ENCODE peak calls at places on chromosomes 5 and 9, in five cellular contexts. U is T1000, D is suprapubic skin, W is GM04504, Z is H7. O is an unnamed sample.

GRCh38 chr9:120439147-120439546 is 140.8 kb downstream of the CDK5RAP2 start:
- DNase-seq in U (no peak), Z (peak; percentile 39), W (no peak), D (no peak), O (no peak)

GRCh38 chr5:159837860-159838259 is 78.4 kb upstream of the ADRA1B start:
- DNase-seq in U (no peak), W (no peak), Z (no peak), D (no peak), O (no peak)

GRCh38 chr9:109256381-109256780 is 64.5 kb downstream of the EPB41L4B start:
- DNase-seq in W (no peak), D (no peak), U (peak; percentile 21), Z (no peak), O (no peak)

GRCh38 chr5:151264113-151264512 is 11.1 kb downstream of the GM2A start:
- DNase-seq in U (no peak), W (peak; percentile 28), D (no peak), Z (no peak), O (no peak)

GRCh38 chr5:129906177-129906887 is 2.1 kb downstream of the CHSY3 start:
- DNase-seq in D (no peak), U (no peak), Z (peak; percentile 32), W (no peak), O (peak; percentile 62)

GRCh38 chr5:73039082-73039481 is 81.3 kb upstream of the TMEM171 start:
- DNase-seq in D (no peak), Z (peak; percentile 23), U (no peak), W (no peak), O (no peak)

GRCh38 chr9:95750725-95751644 is 124.5 kb upstream of the ERCC6L2 start:
- DNase-seq in U (no peak), W (no peak), D (no peak), Z (peak; percentile 58), O (no peak)

GRCh38 chr9:69745716-69746538 is 13.9 kb downstream of the PTAR1 start:
- DNase-seq in D (no peak), Z (no peak), W (no peak), U (no peak), O (no peak)

GRCh38 chr5:169412858-169413257 is 111.9 kb upstream of the SLIT3 start:
- DNase-seq in D (no peak), W (no peak), U (no peak), Z (no peak), O (no peak)

GRCh38 chr5:168946363-168946762 is 354.6 kb downstream of the SLIT3 start:
- DNase-seq in U (no peak), Z (peak; percentile 70), D (no peak), W (no peak), O (no peak)

GRCh38 chr5:88722546-88722945 is 160.4 kb downstream of the MEF2C start:
- DNase-seq in Z (no peak), W (no peak), U (no peak), D (no peak), O (no peak)

GRCh38 chr5:45105491-45105994 is 296.8 kb downstream of the MRPS30 start:
- DNase-seq in W (no peak), Z (no peak), D (no peak), U (no peak), O (no peak)

GRCh38 chr5:86880344-86880743 is 262.6 kb downstream of the COX7C start:
- DNase-seq in Z (no peak), W (no peak), D (no peak), U (no peak), O (no peak)

GRCh38 chr5:140181002-140181483 is 6.1 kb downstream of the CYSTM1 start:
- DNase-seq in D (no peak), Z (no peak), U (no peak), W (no peak), O (no peak)

GRCh38 chr9:61666849-61667371 is 477.1 kb downstream of the SPATA31A7 start:
- DNase-seq in U (no peak), W (no peak), Z (no peak), D (no peak), O (peak; percentile 45)

GRCh38 chr5:71471193-71471592 is 15.7 kb downstream of the BDP1 start:
- DNase-seq in Z (no peak), W (no peak), U (peak; percentile 4), D (no peak), O (no peak)

GRCh38 chr9:87827341-87827740 is 55.3 kb upstream of the SPATA31E1 start:
- DNase-seq in Z (no peak), U (no peak), W (no peak), D (no peak), O (no peak)

GRCh38 chr5:134466241-134467069 is 54.8 kb upstream of the CDKN2AIPNL start:
- DNase-seq in U (peak; percentile 90), Z (peak; percentile 92), D (peak; percentile 99), W (peak; percentile 24), O (peak; percentile 99)

GRCh38 chr9:93254806-93255519 is 71.0 kb downstream of the WNK2 start:
- DNase-seq in D (peak; percentile 41), U (no peak), Z (peak; percentile 73), W (no peak), O (peak; percentile 58)

GRCh38 chr9:19965336-19965735 is 176.5 kb upstream of the SLC24A2 start:
- DNase-seq in W (no peak), D (no peak), Z (no peak), U (no peak), O (no peak)

GRCh38 chr5:58348996-58349728 is 110.7 kb downstream of the PLK2 start:
- DNase-seq in U (no peak), W (no peak), D (no peak), Z (no peak), O (no peak)

GRCh38 chr5:170442921-170443320 is 53.8 kb upstream of the KCNMB1 start:
- DNase-seq in W (no peak), U (no peak), D (no peak), Z (no peak), O (no peak)

GRCh38 chr5:35761541-35761940 is 95.2 kb upstream of the IL7R start:
- DNase-seq in W (no peak), D (no peak), Z (no peak), U (no peak), O (no peak)

GRCh38 chr9:131714161-131714646 is 25.7 kb downstream of the RAPGEF1 start:
- DNase-seq in U (no peak), W (peak; percentile 83), D (no peak), Z (no peak), O (peak; percentile 90)

GRCh38 chr5:174311531-174312269 is 266.2 kb downstream of the NSG2 start:
- DNase-seq in Z (peak; percentile 95), W (peak; percentile 7), U (peak; percentile 9), D (peak; percentile 83), O (no peak)

GRCh38 chr5:149365418-149365817 is 7.6 kb downstream of the PCYOX1L start:
- DNase-seq in U (no peak), W (no peak), D (no peak), Z (no peak), O (no peak)

GRCh38 chr5:55533806-55534435 is 843 bp downstream of the PLPP1 start:
- DNase-seq in D (no peak), Z (no peak), U (no peak), W (no peak), O (no peak)

GRCh38 chr5:139852696-139853095 is 57.1 kb downstream of the PSD2 start:
- DNase-seq in Z (no peak), U (no peak), D (no peak), W (no peak), O (peak; percentile 56)

GRCh38 chr5:16179511-16179935 is at the start of gene MARCHF11:
- DNase-seq in Z (peak; percentile 78), W (no peak), D (no peak), U (no peak), O (no peak)

GRCh38 chr5:150777685-150778084 is 872 bp upstream of the SMIM3 start:
- DNase-seq in D (no peak), Z (no peak), W (no peak), U (no peak), O (no peak)

GRCh38 chr9:4740373-4740622 is 704 bp downstream of the AK3 start:
- DNase-seq in W (no peak), D (no peak), Z (no peak), U (no peak), O (no peak)

GRCh38 chr9:10331157-10331556 is 281.6 kb downstream of the PTPRD start:
- DNase-seq in U (no peak), D (no peak), W (no peak), Z (no peak), O (no peak)

GRCh38 chr9:110807956-110808598 is 139.5 kb downstream of the MUSK start:
- DNase-seq in U (no peak), D (no peak), Z (no peak), W (no peak), O (no peak)

GRCh38 chr5:41270423-41271251 is 57.3 kb upstream of the C6 start:
- DNase-seq in W (peak; percentile 19), Z (peak; percentile 6), D (no peak), U (peak; percentile 27), O (peak; percentile 71)

GRCh38 chr9:109010676-109011655 is 2.3 kb downstream of the CTNNAL1 start:
- DNase-seq in W (no peak), U (no peak), Z (no peak), D (no peak), O (no peak)

GRCh38 chr9:38344566-38345324 is 47.8 kb upstream of the ALDH1B1 start:
- DNase-seq in Z (no peak), W (no peak), D (no peak), U (no peak), O (peak; percentile 37)

GRCh38 chr5:139741823-139742172 is 53.8 kb upstream of the PSD2 start:
- DNase-seq in U (no peak), W (no peak), D (no peak), Z (no peak), O (no peak)

GRCh38 chr5:75862872-75863271 is 145.6 kb upstream of the POC5 start:
- DNase-seq in W (no peak), D (no peak), Z (no peak), U (no peak), O (no peak)

O was measured in sigmoid colon.